ENCODE peak calls at places on chromosomes 6 and 20, in ten cellular contexts. One of them, this sample, is unnamed.

GRCh38 chr6:41789390-41789724 is 1.9 kb downstream of the TOMM6 start:
- DNase-seq in tibial nerve: no peak
- DNase-seq in A549: no peak
- DNase-seq in breast epithelium: no peak
- DNase-seq in cardiac fibroblast: no peak
- DNase-seq in neural progenitor cell: no peak
- DNase-seq in fibroblast of mammary gland: no peak
- DNase-seq in astrocyte of the cerebellum: no peak
- DNase-seq in left lung: no peak
- DNase-seq in endodermal cell: peak; percentile 19
- DNase-seq in this sample: no peak

GRCh38 chr6:163761491-163761890 is 347.0 kb downstream of the QKI start:
- DNase-seq in tibial nerve: no peak
- DNase-seq in A549: no peak
- DNase-seq in breast epithelium: no peak
- DNase-seq in cardiac fibroblast: no peak
- DNase-seq in neural progenitor cell: no peak
- DNase-seq in fibroblast of mammary gland: no peak
- DNase-seq in astrocyte of the cerebellum: no peak
- DNase-seq in left lung: no peak
- DNase-seq in endodermal cell: no peak
- DNase-seq in this sample: no peak

GRCh38 chr6:25022140-25022553 is 86.4 kb upstream of the RIPOR2 start:
- DNase-seq in tibial nerve: no peak
- DNase-seq in A549: no peak
- DNase-seq in breast epithelium: no peak
- DNase-seq in cardiac fibroblast: peak; percentile 62
- DNase-seq in neural progenitor cell: no peak
- DNase-seq in fibroblast of mammary gland: peak; percentile 36
- DNase-seq in astrocyte of the cerebellum: no peak
- DNase-seq in left lung: no peak
- DNase-seq in endodermal cell: no peak
- DNase-seq in this sample: no peak

GRCh38 chr6:49151461-49151860 is 311.6 kb downstream of the MMUT start:
- DNase-seq in tibial nerve: no peak
- DNase-seq in A549: no peak
- DNase-seq in breast epithelium: no peak
- DNase-seq in cardiac fibroblast: peak; percentile 34
- DNase-seq in neural progenitor cell: no peak
- DNase-seq in fibroblast of mammary gland: peak; percentile 3
- DNase-seq in astrocyte of the cerebellum: no peak
- DNase-seq in left lung: no peak
- DNase-seq in endodermal cell: no peak
- DNase-seq in this sample: no peak

GRCh38 chr20:63594043-63594561 is 20.1 kb upstream of the HELZ2 start:
- DNase-seq in tibial nerve: no peak
- DNase-seq in A549: no peak
- DNase-seq in breast epithelium: no peak
- DNase-seq in cardiac fibroblast: peak; percentile 73
- DNase-seq in neural progenitor cell: no peak
- DNase-seq in fibroblast of mammary gland: peak; percentile 94
- DNase-seq in astrocyte of the cerebellum: peak; percentile 51
- DNase-seq in left lung: no peak
- DNase-seq in endodermal cell: no peak
- DNase-seq in this sample: no peak

GRCh38 chr6:43308101-43308989 is at the start of gene CRIP3:
- DNase-seq in tibial nerve: no peak
- DNase-seq in A549: peak; percentile 54
- DNase-seq in breast epithelium: peak; percentile 26
- DNase-seq in cardiac fibroblast: peak; percentile 75
- DNase-seq in neural progenitor cell: peak; percentile 90
- DNase-seq in fibroblast of mammary gland: peak; percentile 56
- DNase-seq in astrocyte of the cerebellum: no peak
- DNase-seq in left lung: peak; percentile 49
- DNase-seq in endodermal cell: peak; percentile 93
- DNase-seq in this sample: no peak

GRCh38 chr6:24910850-24911712 is 24.7 kb downstream of the RIPOR2 start:
- DNase-seq in tibial nerve: peak; percentile 34
- DNase-seq in A549: no peak
- DNase-seq in breast epithelium: peak; percentile 37
- DNase-seq in cardiac fibroblast: peak; percentile 19
- DNase-seq in neural progenitor cell: peak; percentile 91
- DNase-seq in fibroblast of mammary gland: peak; percentile 27
- DNase-seq in astrocyte of the cerebellum: no peak
- DNase-seq in left lung: peak; percentile 76
- DNase-seq in endodermal cell: peak; percentile 87
- DNase-seq in this sample: no peak

GRCh38 chr20:17910828-17911294 is 57.7 kb downstream of the SNX5 start:
- DNase-seq in tibial nerve: no peak
- DNase-seq in A549: no peak
- DNase-seq in breast epithelium: no peak
- DNase-seq in cardiac fibroblast: peak; percentile 93
- DNase-seq in neural progenitor cell: no peak
- DNase-seq in fibroblast of mammary gland: peak; percentile 89
- DNase-seq in astrocyte of the cerebellum: peak; percentile 94
- DNase-seq in left lung: no peak
- DNase-seq in endodermal cell: no peak
- DNase-seq in this sample: peak; percentile 96

GRCh38 chr6:16663896-16664295 is 97.4 kb downstream of the ATXN1 start:
- DNase-seq in tibial nerve: no peak
- DNase-seq in A549: no peak
- DNase-seq in breast epithelium: no peak
- DNase-seq in cardiac fibroblast: no peak
- DNase-seq in neural progenitor cell: no peak
- DNase-seq in fibroblast of mammary gland: no peak
- DNase-seq in astrocyte of the cerebellum: no peak
- DNase-seq in left lung: no peak
- DNase-seq in endodermal cell: no peak
- DNase-seq in this sample: no peak

GRCh38 chr20:1108437-1108920 is 9.9 kb upstream of the PSMF1 start:
- DNase-seq in tibial nerve: peak; percentile 33
- DNase-seq in A549: peak; percentile 61
- DNase-seq in breast epithelium: no peak
- DNase-seq in cardiac fibroblast: peak; percentile 48
- DNase-seq in neural progenitor cell: peak; percentile 73
- DNase-seq in fibroblast of mammary gland: peak; percentile 40
- DNase-seq in astrocyte of the cerebellum: no peak
- DNase-seq in left lung: peak; percentile 43
- DNase-seq in endodermal cell: peak; percentile 89
- DNase-seq in this sample: no peak
- TF ChIP-seq CTCF in tibial nerve: peak; percentile 66
- TF ChIP-seq CTCF in A549: peak; percentile 74
- TF ChIP-seq CTCF in breast epithelium: peak; percentile 40
- TF ChIP-seq CTCF in cardiac fibroblast: peak; percentile 86
- TF ChIP-seq CTCF in neural progenitor cell: peak; percentile 85
- TF ChIP-seq CTCF in fibroblast of mammary gland: peak; percentile 87
- TF ChIP-seq CTCF in astrocyte of the cerebellum: peak; percentile 87
- TF ChIP-seq CTCF in left lung: peak; percentile 63
- TF ChIP-seq CTCF in endodermal cell: peak; percentile 91
- TF ChIP-seq CTCF in this sample: peak; percentile 87

GRCh38 chr20:53881362-53881761 is 189.0 kb downstream of the BCAS1 start:
- DNase-seq in tibial nerve: no peak
- DNase-seq in A549: no peak
- DNase-seq in breast epithelium: no peak
- DNase-seq in cardiac fibroblast: no peak
- DNase-seq in neural progenitor cell: no peak
- DNase-seq in fibroblast of mammary gland: no peak
- DNase-seq in astrocyte of the cerebellum: no peak
- DNase-seq in left lung: no peak
- DNase-seq in endodermal cell: no peak
- DNase-seq in this sample: no peak

GRCh38 chr20:53879048-53879684 is 191.2 kb downstream of the BCAS1 start:
- DNase-seq in tibial nerve: no peak
- DNase-seq in A549: no peak
- DNase-seq in breast epithelium: no peak
- DNase-seq in cardiac fibroblast: no peak
- DNase-seq in neural progenitor cell: no peak
- DNase-seq in fibroblast of mammary gland: no peak
- DNase-seq in astrocyte of the cerebellum: no peak
- DNase-seq in left lung: no peak
- DNase-seq in endodermal cell: no peak
- DNase-seq in this sample: no peak

GRCh38 chr20:53878262-53879047 is 191.9 kb downstream of the BCAS1 start:
- DNase-seq in tibial nerve: no peak
- DNase-seq in A549: no peak
- DNase-seq in breast epithelium: no peak
- DNase-seq in cardiac fibroblast: no peak
- DNase-seq in neural progenitor cell: no peak
- DNase-seq in fibroblast of mammary gland: no peak
- DNase-seq in astrocyte of the cerebellum: no peak
- DNase-seq in left lung: no peak
- DNase-seq in endodermal cell: no peak
- DNase-seq in this sample: no peak

GRCh38 chr20:53883098-53883762 is 187.2 kb downstream of the BCAS1 start:
- DNase-seq in tibial nerve: no peak
- DNase-seq in A549: peak; percentile 46
- DNase-seq in breast epithelium: no peak
- DNase-seq in cardiac fibroblast: peak; percentile 72
- DNase-seq in neural progenitor cell: no peak
- DNase-seq in fibroblast of mammary gland: peak; percentile 93
- DNase-seq in astrocyte of the cerebellum: no peak
- DNase-seq in left lung: no peak
- DNase-seq in endodermal cell: no peak
- DNase-seq in this sample: no peak

GRCh38 chr20:53880108-53880641 is 190.2 kb downstream of the BCAS1 start:
- DNase-seq in tibial nerve: no peak
- DNase-seq in A549: no peak
- DNase-seq in breast epithelium: no peak
- DNase-seq in cardiac fibroblast: no peak
- DNase-seq in neural progenitor cell: no peak
- DNase-seq in fibroblast of mammary gland: no peak
- DNase-seq in astrocyte of the cerebellum: no peak
- DNase-seq in left lung: no peak
- DNase-seq in endodermal cell: no peak
- DNase-seq in this sample: no peak
- H3K4me3 ChIP-seq in tibial nerve: no peak overlapping the region
- H3K4me3 ChIP-seq in A549: no peak overlapping the region
- H3K4me3 ChIP-seq in breast epithelium: no peak overlapping the region
- H3K4me3 ChIP-seq in cardiac fibroblast: no peak overlapping the region
- H3K4me3 ChIP-seq in neural progenitor cell: no peak overlapping the region
- H3K4me3 ChIP-seq in fibroblast of mammary gland: no peak overlapping the region
- H3K4me3 ChIP-seq in astrocyte of the cerebellum: no peak overlapping the region
- H3K4me3 ChIP-seq in left lung: no peak overlapping the region
- H3K4me3 ChIP-seq in endodermal cell: no peak overlapping the region
- H3K4me3 ChIP-seq in this sample: no peak overlapping the region

GRCh38 chr20:7108929-7109328 is 341.4 kb downstream of the BMP2 start:
- DNase-seq in tibial nerve: no peak
- DNase-seq in A549: no peak
- DNase-seq in breast epithelium: no peak
- DNase-seq in cardiac fibroblast: no peak
- DNase-seq in neural progenitor cell: no peak
- DNase-seq in fibroblast of mammary gland: no peak
- DNase-seq in astrocyte of the cerebellum: no peak
- DNase-seq in left lung: no peak
- DNase-seq in endodermal cell: no peak
- DNase-seq in this sample: no peak

DNA sequence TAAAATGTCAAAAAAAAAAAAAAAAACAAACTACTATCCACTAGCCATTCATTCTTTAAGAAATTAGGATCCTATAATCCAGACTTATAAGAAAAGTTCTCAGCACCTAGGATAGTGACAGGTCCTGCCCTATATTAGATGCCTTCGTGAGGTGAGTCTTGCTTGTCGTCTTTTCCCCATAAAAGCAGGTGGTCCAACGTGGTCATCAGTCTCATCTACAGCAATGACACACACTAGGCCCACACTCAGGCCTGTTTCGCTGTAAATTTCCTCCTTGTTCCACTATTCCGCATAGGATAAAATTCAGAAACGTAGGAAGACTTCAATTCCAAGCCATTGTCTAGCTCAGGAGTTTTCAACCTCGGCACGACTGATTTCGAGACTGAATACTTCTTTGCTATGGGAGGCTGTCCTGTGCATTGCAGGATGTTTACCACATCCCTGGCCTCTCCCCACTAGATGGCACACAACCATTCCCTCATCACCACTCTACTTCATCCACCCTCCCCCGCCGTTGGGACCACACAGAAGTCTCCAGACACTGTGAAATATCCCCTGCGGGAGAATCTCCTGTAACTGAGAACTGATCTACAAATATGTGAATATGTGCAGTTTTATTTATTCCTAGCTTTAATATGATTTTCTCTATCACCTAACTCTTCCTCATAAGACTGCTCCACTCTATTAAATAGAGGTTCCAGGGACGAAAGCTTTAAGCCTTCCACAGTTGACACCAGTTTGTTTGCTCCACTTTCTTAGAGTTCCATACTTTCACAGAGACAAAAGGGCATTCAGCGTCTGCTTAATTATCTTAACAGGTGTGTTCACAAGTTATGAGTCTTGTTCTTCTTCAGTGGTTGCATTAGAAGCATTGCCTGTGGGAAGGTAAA is 346.3 kb downstream of the BMP2 start:
- DNase-seq in tibial nerve: no peak
- DNase-seq in A549: peak; percentile 36
- DNase-seq in breast epithelium: no peak
- DNase-seq in cardiac fibroblast: peak; percentile 65
- DNase-seq in neural progenitor cell: peak; percentile 83
- DNase-seq in fibroblast of mammary gland: peak; percentile 15
- DNase-seq in astrocyte of the cerebellum: peak; percentile 15
- DNase-seq in left lung: no peak
- DNase-seq in endodermal cell: peak; percentile 85
- DNase-seq in this sample: no peak
- TF ChIP-seq CTCF in tibial nerve: no peak
- TF ChIP-seq CTCF in A549: peak; percentile 20
- TF ChIP-seq CTCF in breast epithelium: no peak
- TF ChIP-seq CTCF in cardiac fibroblast: peak; percentile 63
- TF ChIP-seq CTCF in neural progenitor cell: peak; percentile 68
- TF ChIP-seq CTCF in fibroblast of mammary gland: peak; percentile 29
- TF ChIP-seq CTCF in astrocyte of the cerebellum: peak; percentile 47
- TF ChIP-seq CTCF in left lung: peak; percentile 13
- TF ChIP-seq CTCF in endodermal cell: peak; percentile 86
- TF ChIP-seq CTCF in this sample: peak; percentile 84

DNA sequence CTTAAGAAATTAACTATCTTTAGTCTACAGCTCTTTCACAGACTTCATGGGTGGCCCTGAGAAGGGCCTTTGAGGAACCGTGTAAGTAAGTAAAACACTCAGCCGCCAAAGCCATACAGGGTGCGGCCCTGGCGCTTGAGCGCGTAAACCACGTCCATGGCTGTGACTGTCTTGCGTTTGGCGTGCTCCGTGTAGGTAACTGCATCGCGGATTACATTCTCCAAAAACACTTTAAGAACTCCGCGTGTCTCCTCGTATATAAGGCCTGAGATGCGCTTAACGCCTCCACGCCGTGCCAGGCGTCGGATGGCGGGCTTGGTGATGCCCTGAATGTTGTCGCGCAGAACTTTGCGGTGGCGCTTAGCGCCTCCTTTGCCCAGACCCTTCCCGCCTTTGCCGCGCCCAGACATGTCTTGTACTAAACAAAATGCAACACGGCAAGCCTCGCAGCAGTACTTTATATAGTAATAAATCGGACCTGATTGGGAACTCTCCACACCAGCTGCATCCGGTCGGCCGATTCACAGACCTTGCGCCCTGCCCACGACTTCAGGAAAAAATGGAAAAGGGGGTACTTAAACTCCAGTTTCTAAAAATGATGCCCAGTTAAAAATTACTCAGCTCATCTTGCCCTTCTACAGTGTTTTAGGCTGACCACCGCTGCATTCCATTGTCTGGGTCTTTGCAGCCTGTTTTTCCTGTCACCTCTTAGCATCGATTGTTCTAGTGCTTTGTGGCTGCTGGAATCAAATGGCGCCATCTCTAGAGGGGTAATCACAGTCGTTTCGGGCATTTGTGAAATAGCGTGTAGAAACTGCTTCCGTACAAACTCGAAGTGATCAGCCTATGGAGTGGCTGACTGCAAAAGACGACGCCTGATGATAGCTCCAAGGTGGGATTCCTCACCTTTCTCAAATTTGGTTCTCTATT is 38.8 kb downstream of the OR2B2 start:
- DNase-seq in tibial nerve: no peak
- DNase-seq in A549: peak; percentile 83
- DNase-seq in breast epithelium: no peak
- DNase-seq in cardiac fibroblast: peak; percentile 90
- DNase-seq in neural progenitor cell: peak; percentile 68
- DNase-seq in fibroblast of mammary gland: peak; percentile 74
- DNase-seq in astrocyte of the cerebellum: no peak
- DNase-seq in left lung: peak; percentile 83
- DNase-seq in endodermal cell: peak; percentile 84
- DNase-seq in this sample: no peak
- H3K4me3 ChIP-seq in tibial nerve: peak overlapping the region; percentile 47
- H3K4me3 ChIP-seq in A549: peak overlapping the region; percentile 52
- H3K4me3 ChIP-seq in breast epithelium: peak overlapping the region; percentile 56
- H3K4me3 ChIP-seq in cardiac fibroblast: peak overlapping the region; percentile 68
- H3K4me3 ChIP-seq in neural progenitor cell: peak overlapping the region; percentile 58
- H3K4me3 ChIP-seq in fibroblast of mammary gland: peak overlapping the region; percentile 60
- H3K4me3 ChIP-seq in astrocyte of the cerebellum: peak overlapping the region; percentile 51
- H3K4me3 ChIP-seq in left lung: peak overlapping the region; percentile 36
- H3K4me3 ChIP-seq in endodermal cell: peak overlapping the region; percentile 81
- H3K4me3 ChIP-seq in this sample: peak overlapping the region; percentile 63